ENCODE peak calls at places on chromosomes 11 and 22, in six cellular contexts. One of them, this sample, is unnamed.

GRCh38 chr11:34274712-34275398 is 83.0 kb downstream of the ABTB2 start:
- DNase-seq in A549: peak; percentile 96
- DNase-seq in ovary: peak; percentile 88
- DNase-seq in neural crest cell: no peak
- DNase-seq in brain microvascular endothelial cell: peak; percentile 85
- DNase-seq in pancreas: peak; percentile 78
- DNase-seq in this sample: no peak

GRCh38 chr22:35231585-35232084 is 25.7 kb upstream of the HMGXB4 start:
- DNase-seq in A549: peak; percentile 31
- DNase-seq in pancreas: peak; percentile 74
- DNase-seq in ovary: peak; percentile 49
- DNase-seq in neural crest cell: peak; percentile 68
- DNase-seq in brain microvascular endothelial cell: peak; percentile 31
- DNase-seq in this sample: peak; percentile 88

GRCh38 chr11:25566298-25567200 is 765.4 kb upstream of the ANO3 start:
- DNase-seq in neural crest cell: no peak
- DNase-seq in pancreas: no peak
- DNase-seq in A549: no peak
- DNase-seq in ovary: peak; percentile 64
- DNase-seq in brain microvascular endothelial cell: no peak
- DNase-seq in this sample: no peak

GRCh38 chr11:78800089-78800690 is 225.5 kb upstream of the NARS2 start:
- DNase-seq in ovary: no peak
- DNase-seq in neural crest cell: no peak
- DNase-seq in A549: no peak
- DNase-seq in brain microvascular endothelial cell: no peak
- DNase-seq in pancreas: no peak
- DNase-seq in this sample: no peak

GRCh38 chr11:73240190-73240781 is 22.2 kb downstream of the P2RY2 start:
- DNase-seq in A549: no peak
- DNase-seq in neural crest cell: no peak
- DNase-seq in brain microvascular endothelial cell: no peak
- DNase-seq in ovary: no peak
- DNase-seq in pancreas: no peak
- DNase-seq in this sample: no peak

GRCh38 chr22:46051646-46052045 is 74.7 kb upstream of the WNT7B start:
- DNase-seq in brain microvascular endothelial cell: no peak
- DNase-seq in A549: no peak
- DNase-seq in pancreas: peak; percentile 14
- DNase-seq in neural crest cell: no peak
- DNase-seq in ovary: peak; percentile 23
- DNase-seq in this sample: no peak

GRCh38 chr11:132114185-132114584 is 743.8 kb downstream of the NTM start:
- DNase-seq in A549: no peak
- DNase-seq in pancreas: no peak
- DNase-seq in neural crest cell: peak; percentile 26
- DNase-seq in ovary: no peak
- DNase-seq in brain microvascular endothelial cell: no peak
- DNase-seq in this sample: peak; percentile 15

GRCh38 chr11:119340335-119341221 is at the start of gene C1QTNF5:
- DNase-seq in ovary: peak; percentile 82
- DNase-seq in brain microvascular endothelial cell: no peak
- DNase-seq in A549: no peak
- DNase-seq in neural crest cell: no peak
- DNase-seq in pancreas: peak; percentile 81
- DNase-seq in this sample: no peak

GRCh38 chr22:28442951-28443876 is 236.4 kb downstream of the TTC28 start:
- DNase-seq in neural crest cell: peak; percentile 29
- DNase-seq in pancreas: peak; percentile 60
- DNase-seq in ovary: peak; percentile 60
- DNase-seq in A549: no peak
- DNase-seq in brain microvascular endothelial cell: peak; percentile 63
- DNase-seq in this sample: peak; percentile 39

GRCh38 chr22:27377901-27378300 is 423.7 kb downstream of the MN1 start:
- DNase-seq in A549: no peak
- DNase-seq in brain microvascular endothelial cell: peak; percentile 18
- DNase-seq in neural crest cell: no peak
- DNase-seq in pancreas: peak; percentile 92
- DNase-seq in ovary: peak; percentile 61
- DNase-seq in this sample: no peak

GRCh38 chr22:35632902-35633301 is 15.3 kb upstream of the APOL6 start:
- DNase-seq in ovary: no peak
- DNase-seq in neural crest cell: no peak
- DNase-seq in A549: no peak
- DNase-seq in pancreas: no peak
- DNase-seq in brain microvascular endothelial cell: no peak
- DNase-seq in this sample: no peak

GRCh38 chr11:2886936-2887335 is 1.4 kb upstream of the CDKN1C start:
- DNase-seq in A549: no peak
- DNase-seq in ovary: no peak
- DNase-seq in pancreas: no peak
- DNase-seq in brain microvascular endothelial cell: no peak
- DNase-seq in neural crest cell: no peak
- DNase-seq in this sample: no peak

GRCh38 chr11:99781074-99781473 is 760.3 kb downstream of the CNTN5 start:
- DNase-seq in ovary: no peak
- DNase-seq in A549: no peak
- DNase-seq in neural crest cell: no peak
- DNase-seq in brain microvascular endothelial cell: no peak
- DNase-seq in pancreas: no peak
- DNase-seq in this sample: no peak

GRCh38 chr11:126284829-126285228 is 1.9 kb downstream of the TIRAP start:
- DNase-seq in ovary: peak; percentile 71
- DNase-seq in neural crest cell: no peak
- DNase-seq in brain microvascular endothelial cell: peak; percentile 98
- DNase-seq in A549: peak; percentile 19
- DNase-seq in pancreas: peak; percentile 52
- DNase-seq in this sample: peak; percentile 98

GRCh38 chr11:10387209-10388083 is 67.6 kb upstream of the AMPD3 start:
- DNase-seq in ovary: peak; percentile 79
- DNase-seq in neural crest cell: no peak
- DNase-seq in brain microvascular endothelial cell: peak; percentile 53
- DNase-seq in pancreas: no peak
- DNase-seq in A549: no peak
- DNase-seq in this sample: no peak

GRCh38 chr11:126589492-126589803 is 234.0 kb downstream of the ST3GAL4 start:
- DNase-seq in A549: no peak
- DNase-seq in neural crest cell: no peak
- DNase-seq in brain microvascular endothelial cell: no peak
- DNase-seq in pancreas: no peak
- DNase-seq in ovary: no peak
- DNase-seq in this sample: no peak

GRCh38 chr22:44489026-44489425 is 9.0 kb downstream of the RTL6 start:
- DNase-seq in pancreas: no peak
- DNase-seq in A549: no peak
- DNase-seq in brain microvascular endothelial cell: no peak
- DNase-seq in ovary: no peak
- DNase-seq in neural crest cell: no peak
- DNase-seq in this sample: no peak

GRCh38 chr11:12235549-12235944 is 125.2 kb downstream of the MICAL2 start:
- DNase-seq in brain microvascular endothelial cell: no peak
- DNase-seq in ovary: no peak
- DNase-seq in neural crest cell: no peak
- DNase-seq in A549: no peak
- DNase-seq in pancreas: no peak
- DNase-seq in this sample: peak; percentile 31

GRCh38 chr11:70736937-70737640 is 338.8 kb downstream of the CTTN start:
- DNase-seq in A549: no peak
- DNase-seq in brain microvascular endothelial cell: no peak
- DNase-seq in neural crest cell: no peak
- DNase-seq in pancreas: no peak
- DNase-seq in ovary: no peak
- DNase-seq in this sample: no peak

GRCh38 chr11:116422556-116422955 is 350.2 kb downstream of the BUD13 start:
- DNase-seq in ovary: no peak
- DNase-seq in A549: no peak
- DNase-seq in neural crest cell: no peak
- DNase-seq in brain microvascular endothelial cell: no peak
- DNase-seq in pancreas: no peak
- DNase-seq in this sample: no peak

GRCh38 chr11:11454671-11455223 is 101.7 kb upstream of the CSNK2A3 start:
- DNase-seq in ovary: no peak
- DNase-seq in neural crest cell: no peak
- DNase-seq in A549: no peak
- DNase-seq in brain microvascular endothelial cell: no peak
- DNase-seq in pancreas: no peak
- DNase-seq in this sample: no peak

GRCh38 chr22:35457729-35458546 is 58.0 kb downstream of the MCM5 start:
- DNase-seq in neural crest cell: no peak
- DNase-seq in ovary: no peak
- DNase-seq in A549: no peak
- DNase-seq in pancreas: no peak
- DNase-seq in brain microvascular endothelial cell: no peak
- DNase-seq in this sample: no peak

GRCh38 chr11:11916981-11917399 is 75.2 kb downstream of the USP47 start:
- DNase-seq in neural crest cell: no peak
- DNase-seq in A549: no peak
- DNase-seq in ovary: no peak
- DNase-seq in pancreas: no peak
- DNase-seq in brain microvascular endothelial cell: peak; percentile 81
- DNase-seq in this sample: no peak

GRCh38 chr11:69055598-69056516 is 7.1 kb downstream of the TPCN2 start:
- DNase-seq in pancreas: no peak
- DNase-seq in brain microvascular endothelial cell: no peak
- DNase-seq in A549: no peak
- DNase-seq in ovary: no peak
- DNase-seq in neural crest cell: no peak
- DNase-seq in this sample: peak; percentile 66

GRCh38 chr11:30216534-30216933 is 14.3 kb upstream of the FSHB start:
- DNase-seq in neural crest cell: no peak
- DNase-seq in pancreas: no peak
- DNase-seq in brain microvascular endothelial cell: no peak
- DNase-seq in A549: no peak
- DNase-seq in ovary: no peak
- DNase-seq in this sample: no peak

GRCh38 chr11:130465259-130465658 is 16.8 kb downstream of the ADAMTS15 start:
- DNase-seq in brain microvascular endothelial cell: peak; percentile 15
- DNase-seq in neural crest cell: no peak
- DNase-seq in A549: no peak
- DNase-seq in pancreas: no peak
- DNase-seq in ovary: no peak
- DNase-seq in this sample: no peak

GRCh38 chr11:114059278-114059983 is at the start of gene ZBTB16:
- DNase-seq in pancreas: peak; percentile 94
- DNase-seq in neural crest cell: peak; percentile 79
- DNase-seq in brain microvascular endothelial cell: no peak
- DNase-seq in A549: no peak
- DNase-seq in ovary: peak; percentile 91
- DNase-seq in this sample: peak; percentile 59
- TF ChIP-seq CTCF in pancreas: peak; percentile 7
- TF ChIP-seq CTCF in neural crest cell: no peak
- TF ChIP-seq CTCF in brain microvascular endothelial cell: no peak
- TF ChIP-seq CTCF in A549: no peak
- TF ChIP-seq CTCF in ovary: peak; percentile 16
- TF ChIP-seq CTCF in this sample: no peak

GRCh38 chr11:123429336-123429735 is 733 bp upstream of the GRAMD1B start:
- DNase-seq in pancreas: no peak
- DNase-seq in A549: no peak
- DNase-seq in ovary: no peak
- DNase-seq in brain microvascular endothelial cell: peak; percentile 66
- DNase-seq in neural crest cell: no peak
- DNase-seq in this sample: no peak

GRCh38 chr11:123431619-123432018 is 1.6 kb downstream of the GRAMD1B start:
- DNase-seq in A549: peak; percentile 8
- DNase-seq in ovary: no peak
- DNase-seq in pancreas: no peak
- DNase-seq in neural crest cell: no peak
- DNase-seq in brain microvascular endothelial cell: no peak
- DNase-seq in this sample: peak; percentile 27

GRCh38 chr11:123429851-123430735 is at the start of gene GRAMD1B:
- DNase-seq in brain microvascular endothelial cell: peak; percentile 66
- DNase-seq in A549: peak; percentile 68
- DNase-seq in neural crest cell: peak; percentile 66
- DNase-seq in pancreas: peak; percentile 11
- DNase-seq in ovary: peak; percentile 68
- DNase-seq in this sample: peak; percentile 87

GRCh38 chr11:123428221-123428631 is 1.8 kb upstream of the GRAMD1B start:
- DNase-seq in neural crest cell: no peak
- DNase-seq in brain microvascular endothelial cell: no peak
- DNase-seq in pancreas: no peak
- DNase-seq in A549: no peak
- DNase-seq in ovary: peak; percentile 40
- DNase-seq in this sample: no peak

GRCh38 chr11:123430736-123431356 is 777 bp downstream of the GRAMD1B start:
- DNase-seq in ovary: peak; percentile 68
- DNase-seq in A549: peak; percentile 49
- DNase-seq in pancreas: peak; percentile 15
- DNase-seq in neural crest cell: peak; percentile 32
- DNase-seq in brain microvascular endothelial cell: peak; percentile 24
- DNase-seq in this sample: peak; percentile 82
- TF ChIP-seq CTCF in ovary: no peak
- TF ChIP-seq CTCF in A549: no peak
- TF ChIP-seq CTCF in pancreas: no peak
- TF ChIP-seq CTCF in neural crest cell: no peak
- TF ChIP-seq CTCF in brain microvascular endothelial cell: no peak
- TF ChIP-seq CTCF in this sample: peak; percentile 19

DNA sequence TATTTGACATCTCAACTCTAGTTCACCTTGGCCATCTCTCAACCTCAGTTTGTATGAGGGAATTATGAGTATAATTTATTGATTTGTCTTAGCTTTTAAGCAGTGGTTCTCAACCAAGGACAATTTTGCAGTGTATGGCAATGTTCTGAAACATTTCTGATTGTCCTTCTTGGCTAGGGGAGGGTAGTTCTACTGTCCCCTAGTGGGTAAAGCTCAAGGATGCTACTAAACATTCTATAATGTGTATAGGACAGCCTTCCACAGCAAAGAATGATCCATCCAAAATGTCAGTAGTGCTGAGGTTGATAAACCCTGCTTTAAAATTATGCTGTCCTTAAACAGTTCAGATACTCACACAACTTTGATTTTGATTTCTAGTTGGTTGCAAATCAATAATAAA is 78.1 kb upstream of the ALKBH3 start:
- DNase-seq in brain microvascular endothelial cell: no peak
- DNase-seq in A549: no peak
- DNase-seq in pancreas: no peak
- DNase-seq in neural crest cell: no peak
- DNase-seq in ovary: no peak
- DNase-seq in this sample: no peak
- TF ChIP-seq CTCF in brain microvascular endothelial cell: peak; percentile 45
- TF ChIP-seq CTCF in A549: peak; percentile 22
- TF ChIP-seq CTCF in pancreas: no peak
- TF ChIP-seq CTCF in neural crest cell: peak; percentile 39
- TF ChIP-seq CTCF in ovary: no peak
- TF ChIP-seq CTCF in this sample: no peak

GRCh38 chr22:31039393-31039792 is 41.7 kb upstream of the SMTN start:
- DNase-seq in A549: no peak
- DNase-seq in ovary: peak; percentile 73
- DNase-seq in pancreas: no peak
- DNase-seq in brain microvascular endothelial cell: no peak
- DNase-seq in neural crest cell: no peak
- DNase-seq in this sample: no peak

GRCh38 chr22:31038686-31039085 is 42.4 kb upstream of the SMTN start:
- DNase-seq in neural crest cell: no peak
- DNase-seq in A549: no peak
- DNase-seq in brain microvascular endothelial cell: no peak
- DNase-seq in ovary: no peak
- DNase-seq in pancreas: no peak
- DNase-seq in this sample: no peak

GRCh38 chr22:31040542-31041398 is 40.3 kb upstream of the SMTN start:
- DNase-seq in brain microvascular endothelial cell: no peak
- DNase-seq in pancreas: no peak
- DNase-seq in ovary: peak; percentile 39
- DNase-seq in neural crest cell: no peak
- DNase-seq in A549: no peak
- DNase-seq in this sample: no peak

GRCh38 chr22:31036671-31037550 is 44.2 kb upstream of the SMTN start:
- DNase-seq in ovary: no peak
- DNase-seq in A549: no peak
- DNase-seq in brain microvascular endothelial cell: peak; percentile 10
- DNase-seq in neural crest cell: no peak
- DNase-seq in pancreas: no peak
- DNase-seq in this sample: no peak
- TF ChIP-seq CTCF in ovary: no peak
- TF ChIP-seq CTCF in A549: peak; percentile 9
- TF ChIP-seq CTCF in brain microvascular endothelial cell: peak; percentile 26
- TF ChIP-seq CTCF in neural crest cell: no peak
- TF ChIP-seq CTCF in pancreas: no peak
- TF ChIP-seq CTCF in this sample: no peak